ENCODE peak calls at places on chromosomes 1 and 21, in seven cellular contexts. S, T, Y, O, L, Q and A are unnamed samples.

GRCh38 chr1:204520834-204521709 is 4.9 kb downstream of the MDM4 start:
- DNase-seq in S (no peak), Y (no peak), T (no peak), O (peak; percentile 35), Q (peak; percentile 39), L (no peak), A (no peak)

GRCh38 chr1:172270605-172271004 is 149.9 kb upstream of the C1orf105 start:
- DNase-seq in O (no peak), Y (no peak), L (no peak), Q (no peak), S (no peak), T (no peak), A (no peak)

GRCh38 chr21:38660333-38661295 is 145.1 kb upstream of the ETS2 start:
- DNase-seq in Q (peak; percentile 11), S (no peak), O (no peak), Y (no peak), L (peak; percentile 39), T (no peak), A (no peak)

GRCh38 chr1:209600541-209600940 is 17.0 kb downstream of the CAMK1G start:
- DNase-seq in Q (no peak), S (no peak), L (no peak), Y (no peak), O (no peak), T (no peak), A (no peak)

GRCh38 chr1:34847094-34847493 is 12.5 kb downstream of the SMIM12 start:
- DNase-seq in S (no peak), T (no peak), O (no peak), Q (no peak), Y (no peak), L (peak; percentile 17), A (no peak)

GRCh38 chr1:220706480-220706879 is 16.3 kb downstream of the C1orf115 start:
- DNase-seq in T (no peak), L (no peak), Y (no peak), Q (no peak), O (no peak), S (no peak), A (no peak)

GRCh38 chr1:165639821-165640623 is 9.0 kb downstream of the MGST3 start:
- DNase-seq in T (no peak), S (no peak), L (no peak), Q (no peak), O (no peak), Y (no peak), A (no peak)

GRCh38 chr1:229098903-229099578 is 171.9 kb upstream of the RAB4A start:
- DNase-seq in L (no peak), Q (no peak), Y (no peak), O (no peak), T (no peak), S (no peak), A (no peak)

GRCh38 chr1:198156745-198157240 is at the start of gene NEK7:
- DNase-seq in T (peak; percentile 65), S (peak; percentile 74), O (peak; percentile 68), L (peak; percentile 90), Y (peak; percentile 73), Q (peak; percentile 90), A (peak; percentile 91)

GRCh38 chr1:154863702-154864174 is 6.3 kb downstream of the KCNN3 start:
- DNase-seq in O (peak; percentile 46), Q (peak; percentile 48), L (no peak), Y (no peak), S (no peak), T (peak; percentile 79), A (peak; percentile 32)